ENCODE peak calls at places on chromosomes 1 and 21, in eight cellular contexts. R is GM12891, L is body of pancreas, O is heart left ventricle, I is upper lobe of left lung, Y is right lobe of liver, Z is breast epithelium, M is adrenal gland. B is an unnamed sample.

GRCh38 chr1:11741919-11742598 is 6.1 kb downstream of the AGTRAP start:
- DNase-seq in R (no peak), L (peak), O (no peak), I (no peak), Y (no peak), Z (no peak), M (no peak), B (peak)

GRCh38 chr1:32540589-32540988 is 1.4 kb downstream of the ZBTB8A start:
- DNase-seq in R (no peak), L (no peak), O (no peak), I (no peak), Y (no peak), Z (no peak), M (no peak), B (no peak)

GRCh38 chr1:147892216-147892615 is 10.4 kb upstream of the GJA8 start:
- DNase-seq in R (no peak), L (no peak), O (no peak), I (no peak), Y (no peak), Z (no peak), M (no peak), B (no peak)

GRCh38 chr21:43865471-43866181 is 603 bp downstream of the AGPAT3 start:
- DNase-seq in R (peak), L (peak), O (peak), I (peak), Y (peak), Z (no peak), M (peak), B (peak)

GRCh38 chr1:161166669-161167548 is 683 bp downstream of the PPOX start:
- DNase-seq in R (no peak), L (no peak), O (no peak), I (peak), Y (no peak), Z (no peak), M (no peak), B (peak)

GRCh38 chr1:11134352-11135266 is 34.9 kb upstream of the EXOSC10 start:
- DNase-seq in R (no peak), L (no peak), O (no peak), I (no peak), Y (peak), Z (no peak), M (peak), B (peak)

GRCh38 chr21:44872568-44873355 is 728 bp downstream of the PTTG1IP start:
- DNase-seq in R (no peak), L (peak), O (peak), I (peak), Y (peak), Z (no peak), M (peak), B (peak)

GRCh38 chr1:59016390-59016789 is 232.5 kb upstream of the JUN start:
- DNase-seq in R (no peak), L (no peak), O (no peak), I (no peak), Y (no peak), Z (no peak), M (no peak), B (no peak)

GRCh38 chr1:112344754-112345423 is 51.1 kb upstream of the CTTNBP2NL start:
- DNase-seq in R (no peak), L (no peak), O (no peak), I (no peak), Y (no peak), Z (no peak), M (no peak), B (no peak)

GRCh38 chr1:15736035-15736665 is at the start of gene SLC25A34:
- DNase-seq in R (no peak), L (peak), O (peak), I (peak), Y (peak), Z (no peak), M (peak), B (no peak)

GRCh38 chr1:234743866-234744581 is 134.0 kb upstream of the IRF2BP2 start:
- DNase-seq in R (no peak), L (no peak), O (no peak), I (no peak), Y (no peak), Z (no peak), M (no peak), B (no peak)

GRCh38 chr1:156571959-156572662 is at the start of gene IQGAP3:
- DNase-seq in R (peak), L (peak), O (peak), I (peak), Y (peak), Z (peak), M (peak), B (peak)

GRCh38 chr1:148386617-148387016 is 96.5 kb downstream of the PPIAL4G start:
- DNase-seq in R (no peak), L (no peak), O (no peak), I (no peak), Y (no peak), Z (no peak), M (no peak), B (no peak)

GRCh38 chr1:98661544-98662353 is at the start of gene SNX7:
- DNase-seq in R (peak), L (peak), O (peak), I (peak), Y (peak), Z (peak), M (peak), B (no peak)

GRCh38 chr1:59879556-59879955 is 47.0 kb downstream of the CYP2J2 start:
- DNase-seq in R (no peak), L (peak), O (peak), I (no peak), Y (peak), Z (peak), M (peak), B (peak)

GRCh38 chr1:38940339-38941047 is 1.1 kb downstream of the RHBDL2 start:
- DNase-seq in R (no peak), L (peak), O (no peak), I (no peak), Y (no peak), Z (no peak), M (no peak), B (no peak)

GRCh38 chr1:117061986-117062415 is 1.9 kb downstream of the TTF2 start:
- DNase-seq in R (no peak), L (no peak), O (no peak), I (no peak), Y (no peak), Z (no peak), M (no peak), B (peak)

GRCh38 chr1:109158433-109158832 is 44.5 kb downstream of the ELAPOR1 start:
- DNase-seq in R (no peak), L (no peak), O (no peak), I (no peak), Y (no peak), Z (no peak), M (no peak), B (no peak)

GRCh38 chr1:192654607-192655389 is 18.9 kb downstream of the RGS13 start:
- DNase-seq in R (no peak), L (no peak), O (no peak), I (no peak), Y (no peak), Z (no peak), M (peak), B (no peak)

GRCh38 chr1:111541721-111542120 is 38.3 kb upstream of the ADORA3 start:
- DNase-seq in R (no peak), L (no peak), O (no peak), I (no peak), Y (no peak), Z (no peak), M (no peak), B (no peak)

GRCh38 chr1:192557841-192558595 is 17.6 kb upstream of the RGS1 start:
- DNase-seq in R (no peak), L (no peak), O (no peak), I (no peak), Y (no peak), Z (no peak), M (no peak), B (no peak)

GRCh38 chr1:9846611-9847171 is 22.9 kb upstream of the CLSTN1 start:
- DNase-seq in R (no peak), L (no peak), O (no peak), I (no peak), Y (no peak), Z (no peak), M (no peak), B (no peak)

GRCh38 chr21:42063578-42064521 is 7.3 kb upstream of the UMODL1 start:
- DNase-seq in R (no peak), L (peak), O (peak), I (no peak), Y (peak), Z (no peak), M (peak), B (no peak)

GRCh38 chr21:42061866-42062542 is 9.1 kb upstream of the UMODL1 start:
- DNase-seq in R (peak), L (no peak), O (no peak), I (peak), Y (peak), Z (no peak), M (no peak), B (no peak)

GRCh38 chr21:42063206-42063577 is 7.9 kb upstream of the UMODL1 start:
- DNase-seq in R (no peak), L (peak), O (peak), I (no peak), Y (peak), Z (no peak), M (no peak), B (no peak)

GRCh38 chr21:42061195-42061865 is 9.8 kb upstream of the UMODL1 start:
- DNase-seq in R (peak), L (no peak), O (peak), I (no peak), Y (peak), Z (no peak), M (no peak), B (no peak)

GRCh38 chr21:42062543-42063022 is 8.5 kb upstream of the UMODL1 start:
- DNase-seq in R (peak), L (peak), O (peak), I (no peak), Y (peak), Z (no peak), M (no peak), B (no peak)
- TF ChIP-seq POLR2A in R (peak), L (no peak), O (no peak), I (no peak), Y (no peak), Z (no peak), M (no peak), B (no peak)

GRCh38 chr1:238652346-238652968 is 733.9 kb upstream of the CHRM3 start:
- DNase-seq in R (no peak), L (no peak), O (no peak), I (no peak), Y (no peak), Z (no peak), M (no peak), B (no peak)

GRCh38 chr1:238648756-238649155 is 737.6 kb upstream of the CHRM3 start:
- DNase-seq in R (no peak), L (no peak), O (no peak), I (no peak), Y (no peak), Z (no peak), M (no peak), B (no peak)

GRCh38 chr1:238649200-238649599 is 737.2 kb upstream of the CHRM3 start:
- DNase-seq in R (no peak), L (no peak), O (no peak), I (no peak), Y (no peak), Z (no peak), M (no peak), B (no peak)

GRCh38 chr1:238648296-238648695 is 738.1 kb upstream of the CHRM3 start:
- DNase-seq in R (no peak), L (no peak), O (no peak), I (no peak), Y (no peak), Z (no peak), M (no peak), B (no peak)

DNA sequence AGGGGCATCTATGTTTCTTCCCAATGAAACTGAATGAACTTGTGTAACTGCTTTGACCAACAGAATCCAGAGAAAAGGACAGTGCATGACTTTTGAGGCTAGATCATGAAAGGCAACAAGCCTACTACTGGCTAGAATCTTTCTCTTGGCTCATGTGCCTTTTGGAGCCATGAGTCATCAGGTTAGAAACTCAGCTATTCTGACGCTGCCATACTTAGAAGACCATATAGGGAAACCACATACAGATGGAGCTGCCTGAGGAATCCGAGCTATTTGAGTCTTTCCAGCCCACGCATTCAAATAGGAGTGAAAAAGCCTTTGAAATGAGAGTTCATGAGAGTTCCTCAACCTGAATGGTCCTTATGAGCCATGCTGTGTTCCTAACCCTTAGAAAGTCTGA is 738.5 kb upstream of the CHRM3 start:
- DNase-seq in R (no peak), L (no peak), O (no peak), I (no peak), Y (no peak), Z (no peak), M (no peak), B (no peak)
- TF ChIP-seq POLR2A in R (no peak), L (no peak), O (no peak), I (no peak), Y (no peak), Z (no peak), M (no peak), B (no peak)

GRCh38 chr1:150561830-150562367 is 12.7 kb downstream of the ADAMTSL4 start:
- DNase-seq in R (no peak), L (peak), O (peak), I (peak), Y (peak), Z (peak), M (peak), B (peak)
- TF ChIP-seq POLR2A in R (no peak), L (no peak), O (no peak), I (no peak), Y (no peak), Z (peak), M (no peak), B (peak)

GRCh38 chr1:228085287-228085926 is 2.9 kb downstream of the ARF1 start:
- DNase-seq in R (no peak), L (no peak), O (peak), I (no peak), Y (peak), Z (no peak), M (peak), B (peak)
- TF ChIP-seq POLR2A in R (no peak), L (no peak), O (no peak), I (no peak), Y (no peak), Z (no peak), M (peak), B (no peak)

GRCh38 chr1:44220001-44220751 is 6.9 kb downstream of the DMAP1 start:
- DNase-seq in R (no peak), L (no peak), O (no peak), I (peak), Y (no peak), Z (no peak), M (peak), B (no peak)

GRCh38 chr1:44217809-44218410 is 4.6 kb downstream of the DMAP1 start:
- DNase-seq in R (peak), L (peak), O (peak), I (no peak), Y (peak), Z (peak), M (peak), B (peak)

GRCh38 chr1:44219301-44219626 is 6.0 kb downstream of the DMAP1 start:
- DNase-seq in R (no peak), L (no peak), O (no peak), I (no peak), Y (no peak), Z (no peak), M (no peak), B (no peak)

GRCh38 chr1:44220755-44221154 is 7.5 kb downstream of the DMAP1 start:
- DNase-seq in R (no peak), L (no peak), O (no peak), I (no peak), Y (no peak), Z (no peak), M (no peak), B (no peak)

GRCh38 chr1:44218503-44219300 is 5.4 kb downstream of the DMAP1 start:
- DNase-seq in R (no peak), L (no peak), O (no peak), I (peak), Y (no peak), Z (no peak), M (no peak), B (no peak)
- TF ChIP-seq POLR2A in R (no peak), L (no peak), O (no peak), I (no peak), Y (no peak), Z (no peak), M (no peak), B (no peak)

GRCh38 chr1:207245124-207245523 is 76.4 kb upstream of the CD55 start:
- DNase-seq in R (no peak), L (no peak), O (no peak), I (no peak), Y (no peak), Z (no peak), M (no peak), B (no peak)

GRCh38 chr1:207244409-207244801 is 77.1 kb upstream of the CD55 start:
- DNase-seq in R (no peak), L (no peak), O (no peak), I (no peak), Y (no peak), Z (no peak), M (no peak), B (no peak)

GRCh38 chr1:207243756-207244408 is 77.6 kb upstream of the CD55 start:
- DNase-seq in R (no peak), L (no peak), O (no peak), I (no peak), Y (no peak), Z (no peak), M (no peak), B (no peak)

GRCh38 chr1:207241164-207241934 is 80.1 kb upstream of the CD55 start:
- DNase-seq in R (no peak), L (no peak), O (no peak), I (no peak), Y (peak), Z (no peak), M (peak), B (no peak)

DNA sequence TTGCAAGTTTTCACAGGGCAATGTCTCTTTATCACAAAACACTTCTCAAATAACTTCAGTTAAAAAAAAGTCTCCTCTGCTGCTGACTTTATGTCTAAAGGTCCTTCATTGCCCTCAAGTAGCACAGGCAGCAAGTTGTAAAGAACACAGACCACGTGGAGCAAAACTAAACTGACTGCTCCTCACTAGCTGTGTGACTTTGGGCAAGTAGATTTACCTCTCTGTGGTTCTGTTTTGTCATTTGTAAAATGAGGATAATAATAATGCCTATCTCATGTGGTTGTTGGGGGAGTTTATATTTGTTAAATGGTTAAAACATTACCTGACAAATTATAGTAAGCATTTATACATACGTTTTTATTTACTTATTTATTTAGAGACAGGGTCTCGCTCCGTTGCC is 78.6 kb upstream of the CD55 start:
- DNase-seq in R (no peak), L (no peak), O (no peak), I (no peak), Y (no peak), Z (no peak), M (no peak), B (no peak)
- TF ChIP-seq POLR2A in R (no peak), L (no peak), O (no peak), I (no peak), Y (no peak), Z (no peak), M (no peak), B (no peak)

DNA sequence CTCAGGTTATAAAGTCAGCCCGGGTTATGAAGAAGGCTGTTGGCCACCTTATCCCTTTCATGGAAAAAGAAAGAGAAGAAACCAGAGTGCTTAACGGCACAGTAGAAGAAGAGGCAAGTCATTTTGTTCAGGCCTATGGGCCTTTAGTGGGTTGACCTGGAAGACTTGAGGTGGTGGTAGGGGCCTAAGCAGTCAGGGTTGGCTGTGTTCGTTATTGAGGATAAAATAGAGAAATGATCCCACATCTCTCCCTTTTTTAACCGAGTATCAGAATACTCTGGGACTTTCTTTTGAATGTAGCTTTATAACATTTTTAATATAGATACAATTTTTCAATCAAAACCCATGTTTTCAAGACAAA is 67.1 kb downstream of the MTR start:
- DNase-seq in R (no peak), L (no peak), O (no peak), I (no peak), Y (no peak), Z (no peak), M (no peak), B (no peak)
- TF ChIP-seq POLR2A in R (no peak), L (no peak), O (no peak), I (no peak), Y (no peak), Z (no peak), M (no peak), B (no peak)

GRCh38 chr1:16913866-16914662 is 7.7 kb upstream of the CROCC start:
- DNase-seq in R (peak), L (peak), O (peak), I (peak), Y (peak), Z (peak), M (peak), B (peak)
- TF ChIP-seq POLR2A in R (no peak), L (peak), O (peak), I (no peak), Y (peak), Z (no peak), M (peak), B (no peak)

GRCh38 chr1:200838676-200839445 is 33.9 kb upstream of the GPR25 start:
- DNase-seq in R (no peak), L (no peak), O (no peak), I (no peak), Y (no peak), Z (no peak), M (no peak), B (no peak)
- TF ChIP-seq POLR2A in R (no peak), L (no peak), O (no peak), I (no peak), Y (no peak), Z (no peak), M (no peak), B (no peak)